ENCODE peak calls at places on chromosome 1, in ten cellular contexts. B is breast epithelium, H is suprapubic skin, S is sigmoid colon, P is GM12878, K is transverse colon, W is Panc1, Z is HepG2, T is K562, V is HCT116. D is an unnamed sample. For H3K9me3, the result is how much of the 10 kb centered on the place peaks cover.

GRCh38 chr1:68188060-68188538 is 44.2 kb downstream of the WLS start:
- DNase-seq in B (no peak), H (no peak), S (no peak), P (no peak), K (no peak), W (no peak), Z (no peak), T (no peak), V (no peak), D (no peak)

GRCh38 chr1:153968000-153968363 is 280 bp downstream of the CREB3L4 start:
- DNase-seq in B (peak), H (peak), S (no peak), P (no peak), K (peak), W (no peak), Z (no peak), T (no peak), V (no peak), D (no peak)

GRCh38 chr1:213366141-213366831 is 315.2 kb downstream of the RPS6KC1 start:
- DNase-seq in B (no peak), H (no peak), S (no peak), P (no peak), K (no peak), W (no peak), Z (no peak), T (no peak), V (no peak), D (no peak)

GRCh38 chr1:6350416-6351088 is 43.0 kb downstream of the ACOT7 start:
- DNase-seq in B (peak), H (no peak), S (peak), P (no peak), K (peak), W (no peak), Z (no peak), T (no peak), V (no peak), D (no peak)

GRCh38 chr1:36092166-36092797 is 3.6 kb downstream of the ADPRS start:
- DNase-seq in B (no peak), H (peak), S (peak), P (no peak), K (no peak), W (no peak), Z (no peak), T (no peak), V (no peak), D (no peak)

GRCh38 chr1:180181048-180181447 is 26.4 kb downstream of the QSOX1 start:
- DNase-seq in B (no peak), H (peak), S (peak), P (no peak), K (no peak), W (no peak), Z (no peak), T (peak), V (no peak), D (no peak)

GRCh38 chr1:200410566-200410878 is 686 bp upstream of the ZNF281 start:
- DNase-seq in B (no peak), H (no peak), S (no peak), P (no peak), K (peak), W (no peak), Z (no peak), T (peak), V (peak), D (no peak)

GRCh38 chr1:87927391-87928073 is 598.9 kb downstream of the LMO4 start:
- DNase-seq in B (no peak), H (no peak), S (no peak), P (no peak), K (no peak), W (no peak), Z (no peak), T (no peak), V (no peak), D (no peak)

GRCh38 chr1:227901906-227902640 is 45.7 kb downstream of the WNT9A start:
- DNase-seq in B (no peak), H (peak), S (peak), P (no peak), K (no peak), W (no peak), Z (peak), T (peak), V (peak), D (no peak)

GRCh38 chr1:155978325-155978972 is at the start of gene ARHGEF2:
- DNase-seq in B (peak), H (peak), S (peak), P (no peak), K (peak), W (no peak), Z (no peak), T (peak), V (no peak), D (peak)

GRCh38 chr1:27536767-27537166 is 46.8 kb upstream of the WASF2 start:
- DNase-seq in B (no peak), H (no peak), S (peak), P (no peak), K (peak), W (no peak), Z (no peak), T (no peak), V (no peak), D (no peak)

GRCh38 chr1:156509424-156510035 is 9.0 kb upstream of the MEF2D start:
- DNase-seq in B (no peak), H (no peak), S (no peak), P (no peak), K (peak), W (no peak), Z (no peak), T (no peak), V (no peak), D (no peak)

GRCh38 chr1:53376742-53377437 is 49.0 kb upstream of the LRP8 start:
- DNase-seq in B (no peak), H (peak), S (no peak), P (no peak), K (no peak), W (no peak), Z (no peak), T (no peak), V (no peak), D (peak)

GRCh38 chr1:149886396-149887195 is 12.8 kb upstream of the BOLA1 start:
- DNase-seq in B (peak), H (peak), S (peak), P (peak), K (peak), W (peak), Z (peak), T (peak), V (peak), D (peak)

GRCh38 chr1:32334864-32335618 is 992 bp downstream of the MARCKSL1 start:
- DNase-seq in B (no peak), H (no peak), S (peak), P (no peak), K (peak), W (no peak), Z (no peak), T (peak), V (no peak), D (no peak)

GRCh38 chr1:206703647-206704046 is 18.9 kb downstream of the MAPKAPK2 start:
- DNase-seq in B (no peak), H (peak), S (peak), P (peak), K (no peak), W (no peak), Z (no peak), T (no peak), V (no peak), D (no peak)

GRCh38 chr1:163055005-163055404 is 14.2 kb upstream of the RGS4 start:
- DNase-seq in B (no peak), H (no peak), S (no peak), P (no peak), K (no peak), W (no peak), Z (no peak), T (no peak), V (no peak), D (no peak)

GRCh38 chr1:226378071-226378470 is 29.8 kb downstream of the PARP1 start:
- DNase-seq in B (no peak), H (no peak), S (no peak), P (no peak), K (no peak), W (no peak), Z (no peak), T (no peak), V (no peak), D (no peak)

GRCh38 chr1:54575161-54575560 is 27.1 kb downstream of the ACOT11 start:
- DNase-seq in B (no peak), H (no peak), S (peak), P (no peak), K (no peak), W (no peak), Z (peak), T (peak), V (no peak), D (no peak)

GRCh38 chr1:10735603-10736305 is 60.7 kb downstream of the CASZ1 start:
- DNase-seq in B (no peak), H (no peak), S (no peak), P (no peak), K (no peak), W (no peak), Z (no peak), T (no peak), V (no peak), D (no peak)

GRCh38 chr1:30900931-30901560 is 7.5 kb downstream of the SDC3 start:
- DNase-seq in B (no peak), H (no peak), S (peak), P (no peak), K (no peak), W (no peak), Z (no peak), T (no peak), V (no peak), D (no peak)

GRCh38 chr1:153538315-153538821 is 2.4 kb downstream of the S100A5 start:
- DNase-seq in B (no peak), H (no peak), S (no peak), P (no peak), K (peak), W (no peak), Z (peak), T (peak), V (no peak), D (no peak)

GRCh38 chr1:41853907-41854306 is 64.8 kb downstream of the HIVEP3 start:
- DNase-seq in B (no peak), H (no peak), S (no peak), P (no peak), K (no peak), W (no peak), Z (no peak), T (no peak), V (no peak), D (no peak)

GRCh38 chr1:167332503-167332902 is 111.8 kb downstream of the POU2F1 start:
- DNase-seq in B (no peak), H (no peak), S (no peak), P (no peak), K (no peak), W (no peak), Z (peak), T (peak), V (no peak), D (no peak)

GRCh38 chr1:66283583-66284041 is 250.3 kb upstream of the SGIP1 start:
- DNase-seq in B (no peak), H (no peak), S (no peak), P (peak), K (no peak), W (no peak), Z (no peak), T (no peak), V (no peak), D (no peak)

GRCh38 chr1:217660353-217661062 is 29.4 kb downstream of the SPATA17 start:
- DNase-seq in B (no peak), H (no peak), S (no peak), P (no peak), K (no peak), W (peak), Z (peak), T (no peak), V (peak), D (no peak)

GRCh38 chr1:234402939-234403338 is 29.7 kb downstream of the COA6 start:
- DNase-seq in B (no peak), H (no peak), S (no peak), P (no peak), K (no peak), W (no peak), Z (no peak), T (no peak), V (no peak), D (peak)

GRCh38 chr1:23995431-23995837 is 15.3 kb upstream of the SRSF10 start:
- DNase-seq in B (no peak), H (no peak), S (no peak), P (peak), K (no peak), W (no peak), Z (no peak), T (no peak), V (no peak), D (no peak)

GRCh38 chr1:230797376-230798186 is 50.4 kb downstream of the CAPN9 start:
- DNase-seq in B (peak), H (no peak), S (peak), P (no peak), K (peak), W (peak), Z (peak), T (peak), V (peak), D (peak)

GRCh38 chr1:192904438-192904895 is 95.6 kb downstream of the RGS2 start:
- DNase-seq in B (no peak), H (no peak), S (no peak), P (no peak), K (no peak), W (no peak), Z (no peak), T (no peak), V (no peak), D (no peak)

GRCh38 chr1:196361112-196361714 is 247.0 kb downstream of the KCNT2 start:
- DNase-seq in B (no peak), H (no peak), S (no peak), P (no peak), K (no peak), W (no peak), Z (peak), T (peak), V (peak), D (no peak)

GRCh38 chr1:155063550-155064108 is at the start of gene EFNA4:
- DNase-seq in B (peak), H (peak), S (peak), P (no peak), K (peak), W (no peak), Z (peak), T (peak), V (peak), D (peak)

GRCh38 chr1:66576645-66577044 is 42.7 kb downstream of the SGIP1 start:
- DNase-seq in B (no peak), H (no peak), S (no peak), P (no peak), K (no peak), W (no peak), Z (peak), T (peak), V (no peak), D (no peak)

GRCh38 chr1:2151906-2152305 is 42.7 kb downstream of the FAAP20 start:
- DNase-seq in B (no peak), H (no peak), S (no peak), P (no peak), K (no peak), W (no peak), Z (no peak), T (no peak), V (no peak), D (no peak)

GRCh38 chr1:154845174-154845573 is 24.9 kb downstream of the KCNN3 start:
- DNase-seq in B (no peak), H (no peak), S (no peak), P (no peak), K (no peak), W (no peak), Z (no peak), T (no peak), V (no peak), D (no peak)

GRCh38 chr1:185367218-185367617 is 50.2 kb upstream of the IVNS1ABP start:
- DNase-seq in B (no peak), H (no peak), S (no peak), P (no peak), K (no peak), W (no peak), Z (no peak), T (peak), V (no peak), D (no peak)
- TF ChIP-seq POLR2AphosphoS5 in B (no peak), H (no peak), S (no peak), P (no peak), K (no peak), W (no peak), Z (no peak), T (no peak), V (no peak), D (no peak)

GRCh38 chr1:243855616-243856318 is 5.7 kb upstream of the AKT3 start:
- DNase-seq in B (no peak), H (no peak), S (no peak), P (no peak), K (no peak), W (no peak), Z (no peak), T (no peak), V (no peak), D (no peak)
- H3K9me3 ChIP-seq in B (under half), H (under half), S (under half), P (under half), K (under half), W (under half), Z (under half), T (under half), V (under half), D (under half)

GRCh38 chr1:119902775-119903442 is 6.6 kb upstream of the ADAM30 start:
- DNase-seq in B (no peak), H (no peak), S (no peak), P (no peak), K (no peak), W (no peak), Z (no peak), T (no peak), V (no peak), D (peak)
- TF ChIP-seq POLR2AphosphoS5 in B (no peak), H (no peak), S (no peak), P (no peak), K (no peak), W (no peak), Z (no peak), T (no peak), V (no peak), D (no peak)

GRCh38 chr1:222387020-222387816 is 160.7 kb downstream of the HHIPL2 start:
- DNase-seq in B (no peak), H (no peak), S (no peak), P (no peak), K (no peak), W (peak), Z (peak), T (peak), V (peak), D (no peak)
- H3K9me3 ChIP-seq in B (under half), H (under half), S (under half), P (under half), K (under half), W (under half), Z (under half), T (under half), V (under half), D (under half)

DNA sequence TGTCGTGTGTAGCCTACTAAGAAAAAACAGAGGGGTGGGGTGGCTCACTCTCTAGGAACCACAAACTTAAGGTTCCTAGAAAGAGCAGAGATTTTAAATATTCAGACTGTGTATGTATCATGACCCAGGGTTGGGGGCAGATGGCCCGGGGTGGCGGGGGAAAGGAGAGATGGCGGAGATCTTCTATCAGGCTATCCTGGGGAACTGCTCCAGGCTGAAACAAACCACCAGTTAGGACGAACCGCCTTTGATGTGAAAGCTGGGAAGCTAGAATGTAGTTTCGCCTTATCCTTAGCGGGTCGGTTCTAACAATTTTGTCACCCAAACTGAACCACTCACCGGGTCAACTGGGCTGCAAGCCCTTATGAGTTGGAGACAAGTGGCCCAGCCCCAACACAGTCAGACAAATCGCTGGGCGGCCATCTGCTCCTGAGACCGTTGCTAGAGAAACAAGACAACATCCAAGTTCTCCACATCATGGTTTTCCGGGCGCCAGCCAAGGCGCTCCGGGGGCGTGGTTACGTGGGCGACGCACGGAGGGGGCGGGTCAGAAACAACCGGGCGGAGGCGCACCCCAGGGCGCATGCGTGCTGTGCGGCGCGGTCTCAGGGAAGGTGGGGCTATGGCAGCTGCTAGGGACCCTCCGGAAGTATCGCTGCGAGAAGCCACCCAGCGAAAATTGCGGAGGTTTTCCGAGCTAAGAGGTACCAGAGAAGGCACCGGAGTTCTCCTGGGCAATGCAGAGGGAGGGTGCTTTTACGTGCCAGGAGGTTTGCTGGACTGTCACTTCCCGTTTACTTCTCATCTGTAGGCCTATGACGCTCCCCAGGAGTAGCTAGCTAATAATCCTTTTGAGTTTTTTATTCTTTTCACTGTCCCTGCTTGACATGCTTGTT is at the start of the genes FPGT and LRRIQ3:
- DNase-seq in B (peak), H (peak), S (peak), P (peak), K (peak), W (peak), Z (peak), T (peak), V (peak), D (peak)
- TF ChIP-seq POLR2AphosphoS5 in B (peak), H (peak), S (peak), P (peak), K (peak), W (peak), Z (peak), T (peak), V (peak), D (peak)

D was measured in esophagus muscularis mucosa.